ENCODE peak calls at places on chromosomes 5 and 9, in five cellular contexts. Y, L, X, M and F are unnamed samples.

GRCh38 chr5:122077451-122078115 is 476 bp downstream of the LOX start:
- DNase-seq in Y (no peak), L (peak), X (no peak), M (peak), F (peak)

GRCh38 chr5:176714067-176714466 is 66.8 kb downstream of the TSPAN17 start:
- DNase-seq in Y (no peak), L (no peak), X (no peak), M (peak), F (no peak)

GRCh38 chr9:121638901-121639592 is 12.4 kb upstream of the DAB2IP start:
- DNase-seq in Y (no peak), L (no peak), X (no peak), M (no peak), F (no peak)

GRCh38 chr5:133381571-133382365 is 230.6 kb downstream of the FSTL4 start:
- DNase-seq in Y (no peak), L (no peak), X (no peak), M (no peak), F (no peak)

GRCh38 chr9:112065781-112066606 is 109.1 kb downstream of the SUSD1 start:
- DNase-seq in Y (no peak), L (no peak), X (no peak), M (peak), F (no peak)

GRCh38 chr5:132496631-132497487 is 6.3 kb upstream of the IRF1 start:
- DNase-seq in Y (peak), L (peak), X (peak), M (peak), F (peak)

GRCh38 chr5:179323026-179323571 is 22.2 kb downstream of the ADAMTS2 start:
- DNase-seq in Y (no peak), L (no peak), X (no peak), M (no peak), F (peak)

GRCh38 chr5:141871870-141872269 is 6.3 kb downstream of the PCDH1 start:
- DNase-seq in Y (no peak), L (no peak), X (no peak), M (no peak), F (no peak)

GRCh38 chr5:181069767-181070491 is 29.9 kb downstream of the BTNL9 start:
- DNase-seq in Y (no peak), L (no peak), X (no peak), M (peak), F (no peak)

GRCh38 chr5:57302164-57302563 is 128.3 kb downstream of the GPBP1 start:
- DNase-seq in Y (no peak), L (peak), X (no peak), M (peak), F (no peak)

GRCh38 chr5:139263431-139263975 is 30.0 kb upstream of the MATR3 start:
- DNase-seq in Y (no peak), L (no peak), X (no peak), M (no peak), F (no peak)

GRCh38 chr5:75847561-75848021 is 130.4 kb upstream of the POC5 start:
- DNase-seq in Y (no peak), L (no peak), X (no peak), M (no peak), F (no peak)

GRCh38 chr9:125190371-125190801 is 783 bp upstream of the PPP6C start:
- DNase-seq in Y (no peak), L (no peak), X (no peak), M (no peak), F (no peak)

GRCh38 chr5:132483661-132484385 is 6.8 kb downstream of the IRF1 start:
- DNase-seq in Y (no peak), L (no peak), X (no peak), M (no peak), F (no peak)

GRCh38 chr5:150514708-150515211 is 6.8 kb downstream of the NDST1 start:
- DNase-seq in Y (peak), L (peak), X (no peak), M (peak), F (peak)

GRCh38 chr9:5448461-5448860 is 1.9 kb upstream of the CD274 start:
- DNase-seq in Y (no peak), L (no peak), X (no peak), M (no peak), F (no peak)

GRCh38 chr5:151298063-151298462 is 5.5 kb downstream of the SLC36A3 start:
- DNase-seq in Y (peak), L (peak), X (no peak), M (no peak), F (no peak)

GRCh38 chr5:144598451-144599068 is 427.9 kb downstream of the KCTD16 start:
- DNase-seq in Y (no peak), L (peak), X (no peak), M (no peak), F (peak)

GRCh38 chr5:58072202-58072791 is 387.6 kb downstream of the PLK2 start:
- DNase-seq in Y (no peak), L (peak), X (no peak), M (no peak), F (no peak)

GRCh38 chr9:94100152-94100879 is 16.1 kb downstream of the PTPDC1 start:
- DNase-seq in Y (no peak), L (no peak), X (no peak), M (no peak), F (no peak)